ENCODE peak calls at places on chromosomes 16 and 17, in six cellular contexts. I is fibroblast of lung, S is brain microvascular endothelial cell, N is osteoblast, F is astrocyte, B is pancreas. R is an unnamed sample.

GRCh38 chr16:28596840-28597691 is at the start of gene SULT1A2:
- DNase-seq in I (peak), F (peak), B (peak), S (no peak), N (peak), R (peak)

GRCh38 chr17:37661372-37662014 is 18.2 kb upstream of the DDX52 start:
- DNase-seq in B (no peak), S (no peak), N (no peak), F (no peak), I (no peak), R (no peak)

GRCh38 chr17:75734674-75735294 is 13.5 kb downstream of the ITGB4 start:
- DNase-seq in B (no peak), F (no peak), S (no peak), I (no peak), N (no peak), R (no peak)

GRCh38 chr17:80477647-80478478 is 1.5 kb upstream of the NPTX1 start:
- DNase-seq in S (peak), F (no peak), I (peak), N (peak), B (no peak), R (peak)

GRCh38 chr17:81935709-81936084 is 1.4 kb downstream of the PYCR1 start:
- DNase-seq in F (no peak), B (no peak), S (no peak), I (no peak), N (no peak), R (no peak)

GRCh38 chr17:10292057-10292931 is 80.5 kb downstream of the MYH13 start:
- DNase-seq in B (peak), I (peak), F (no peak), N (no peak), S (no peak), R (peak)

GRCh38 chr17:61724777-61725176 is 133.8 kb upstream of the NACA2 start:
- DNase-seq in B (no peak), F (no peak), I (no peak), N (no peak), S (no peak), R (no peak)

GRCh38 chr16:55563797-55564196 is 2.7 kb upstream of the CAPNS2 start:
- DNase-seq in N (no peak), S (no peak), B (no peak), I (no peak), F (peak), R (no peak)

GRCh38 chr16:85017151-85017550 is 5.8 kb upstream of the ZDHHC7 start:
- DNase-seq in I (peak), S (peak), F (peak), N (peak), B (no peak), R (no peak)

GRCh38 chr17:81166033-81166472 is at the start of gene AATK:
- DNase-seq in S (no peak), B (no peak), N (no peak), F (no peak), I (no peak), R (no peak)

GRCh38 chr17:66963521-66964082 is 905 bp upstream of the CACNG4 start:
- DNase-seq in S (no peak), I (no peak), F (no peak), B (no peak), N (peak), R (peak)

GRCh38 chr17:47934856-47935255 is 6.5 kb upstream of the PNPO start:
- DNase-seq in B (no peak), N (peak), F (peak), I (peak), S (no peak), R (no peak)

GRCh38 chr16:68921654-68922053 is 78.3 kb downstream of the TANGO6 start:
- DNase-seq in F (peak), I (peak), N (peak), S (no peak), B (peak), R (no peak)

GRCh38 chr16:27315333-27316037 is 1.7 kb downstream of the IL4R start:
- DNase-seq in F (peak), I (peak), B (peak), N (peak), S (peak), R (peak)

GRCh38 chr17:75853410-75853809 is 1.7 kb downstream of the WBP2 start:
- DNase-seq in S (peak), I (peak), B (no peak), F (peak), N (peak), R (peak)

GRCh38 chr17:57940653-57941329 is 14.4 kb downstream of the CUEDC1 start:
- DNase-seq in I (no peak), F (no peak), B (peak), N (peak), S (no peak), R (no peak)

GRCh38 chr17:74430706-74431567 is 951 bp upstream of the GPRC5C start:
- DNase-seq in F (peak), S (peak), N (peak), B (peak), I (peak), R (peak)

GRCh38 chr16:57883953-57884654 is 81.8 kb upstream of the KIFC3 start:
- DNase-seq in B (no peak), N (no peak), S (no peak), I (no peak), F (no peak), R (peak)

GRCh38 chr17:74862919-74863318 is 3.2 kb upstream of the GRIN2C start:
- DNase-seq in I (no peak), F (no peak), B (no peak), S (no peak), N (no peak), R (no peak)

GRCh38 chr17:37261286-37261685 is 114.5 kb upstream of the C17orf78 start:
- DNase-seq in B (no peak), F (peak), I (peak), N (peak), S (peak), R (no peak)

GRCh38 chr17:64507418-64507766 is 615 bp downstream of the CEP95 start:
- DNase-seq in I (peak), S (peak), F (peak), B (peak), N (peak), R (no peak)

GRCh38 chr17:8857919-8858318 is 9.6 kb downstream of the PIK3R6 start:
- DNase-seq in S (peak), I (peak), B (no peak), N (no peak), F (peak), R (peak)

GRCh38 chr17:2828396-2829038 is 32.3 kb downstream of the RAP1GAP2 start:
- DNase-seq in B (peak), N (peak), F (no peak), I (peak), S (peak), R (peak)

GRCh38 chr16:74752258-74752657 is 22.4 kb downstream of the FA2H start:
- DNase-seq in F (no peak), N (no peak), S (no peak), I (no peak), B (no peak), R (no peak)

GRCh38 chr17:77535892-77536291 is 395.1 kb downstream of the SEC14L1 start:
- DNase-seq in I (no peak), B (no peak), S (no peak), F (no peak), N (no peak), R (peak)

GRCh38 chr17:9971991-9972390 is 66.9 kb upstream of the RCVRN start:
- DNase-seq in F (no peak), S (no peak), B (no peak), N (no peak), I (peak), R (peak)

GRCh38 chr17:63555475-63556156 is 5.3 kb downstream of the DCAF7 start:
- DNase-seq in I (no peak), N (peak), B (no peak), F (no peak), S (no peak), R (peak)

GRCh38 chr17:50311483-50311882 is 34.4 kb upstream of the XYLT2 start:
- DNase-seq in N (no peak), I (no peak), F (no peak), B (no peak), S (no peak), R (peak)

GRCh38 chr17:19533718-19534561 is at the start of gene SLC47A1:
- DNase-seq in N (peak), S (no peak), F (no peak), I (peak), B (no peak), R (peak)

GRCh38 chr16:87864331-87864989 is 4.8 kb downstream of the SLC7A5 start:
- DNase-seq in I (peak), N (no peak), B (no peak), S (no peak), F (peak), R (no peak)

GRCh38 chr17:21537302-21537701 is 155.0 kb upstream of the KCNJ18 start:
- DNase-seq in F (no peak), N (no peak), B (no peak), I (no peak), S (no peak), R (no peak)

DNA sequence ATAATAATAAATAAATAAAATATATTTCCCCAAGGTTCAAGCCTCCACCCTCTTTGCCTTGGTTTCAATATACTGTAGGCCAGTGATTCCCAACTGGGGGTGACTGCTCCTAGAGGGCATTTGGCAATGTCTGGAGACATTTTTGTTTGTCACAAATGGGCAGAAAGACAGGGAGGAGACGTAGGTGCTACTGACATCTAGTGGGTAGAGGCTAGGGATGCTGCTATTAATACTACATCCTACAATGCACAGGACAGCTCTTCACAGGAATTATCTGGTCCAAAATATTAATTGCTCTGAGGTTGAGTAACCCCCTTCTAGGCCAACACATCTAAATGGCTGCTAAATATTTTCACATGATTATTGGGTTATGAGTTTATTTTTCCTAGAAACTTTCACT is 12.8 kb upstream of the PRR14 start:
- DNase-seq in F (no peak), N (no peak), I (peak), S (peak), B (no peak), R (peak)
- H3K27ac ChIP-seq in F (no peak), N (no peak), I (no peak), S (no peak), B (no peak), R (no peak)

DNA sequence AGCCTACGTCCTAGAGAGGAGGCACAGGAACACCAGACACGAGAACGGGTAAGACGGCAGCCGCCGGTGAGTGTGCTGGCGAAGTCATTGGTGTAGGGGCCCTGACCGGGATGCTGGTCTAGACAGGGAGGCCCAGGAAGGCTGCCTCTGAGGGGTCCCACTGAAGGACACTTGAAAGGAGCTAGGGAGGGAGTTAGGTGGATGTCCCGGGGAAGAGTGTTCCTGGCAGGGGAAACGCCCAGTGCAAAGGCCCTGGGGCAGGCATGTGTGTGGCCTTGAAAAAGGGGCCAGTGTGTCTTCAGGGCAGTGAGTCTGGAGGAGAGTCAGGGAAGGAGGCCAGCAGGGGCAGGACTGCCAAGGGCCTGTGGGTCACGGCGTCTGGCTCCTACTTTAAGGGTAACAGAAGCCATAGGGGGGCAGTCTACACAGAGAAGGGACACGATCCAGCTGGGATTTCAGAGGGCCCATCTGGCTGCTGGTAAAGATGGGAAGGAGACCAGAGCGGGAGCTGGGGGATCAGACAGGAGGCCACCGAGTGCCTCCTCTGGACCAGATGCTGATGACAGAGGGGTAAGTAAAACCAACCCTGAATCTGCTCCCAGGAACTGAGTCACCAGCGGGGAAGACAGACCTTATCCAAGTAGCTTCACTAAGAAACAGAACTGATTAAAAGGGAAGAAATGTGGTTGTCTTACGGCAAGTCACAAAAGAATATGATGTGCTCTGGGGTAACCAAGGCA is 115.9 kb downstream of the LITAF start:
- DNase-seq in N (peak), B (no peak), I (peak), S (peak), F (no peak), R (no peak)
- H3K27ac ChIP-seq in N (no peak), B (no peak), I (no peak), S (no peak), F (no peak), R (no peak)

DNA sequence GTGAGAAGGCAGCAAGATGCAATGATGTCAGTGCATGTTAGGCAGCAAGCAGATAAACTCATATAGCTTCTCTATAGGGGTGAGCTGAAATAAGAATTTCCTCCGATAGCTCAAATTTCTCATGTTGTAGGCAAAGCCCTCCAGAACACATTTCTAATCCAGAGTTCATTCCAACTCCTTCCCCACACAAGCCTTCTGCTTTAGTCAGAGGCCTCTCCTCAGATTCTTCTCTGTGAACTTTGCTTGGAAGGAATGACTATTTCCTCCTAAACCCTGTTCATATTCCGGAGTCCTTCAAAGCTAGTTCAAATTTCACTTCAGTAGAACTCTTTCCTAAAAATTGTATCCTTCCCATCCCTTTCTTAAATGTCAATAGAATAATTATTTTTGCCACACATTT is 144.8 kb downstream of the KCNJ2 start:
- DNase-seq in I (peak), N (no peak), S (no peak), F (peak), B (no peak), R (no peak)
- H3K27ac ChIP-seq in I (peak), N (peak), S (peak), F (peak), B (no peak), R (no peak)

DNA sequence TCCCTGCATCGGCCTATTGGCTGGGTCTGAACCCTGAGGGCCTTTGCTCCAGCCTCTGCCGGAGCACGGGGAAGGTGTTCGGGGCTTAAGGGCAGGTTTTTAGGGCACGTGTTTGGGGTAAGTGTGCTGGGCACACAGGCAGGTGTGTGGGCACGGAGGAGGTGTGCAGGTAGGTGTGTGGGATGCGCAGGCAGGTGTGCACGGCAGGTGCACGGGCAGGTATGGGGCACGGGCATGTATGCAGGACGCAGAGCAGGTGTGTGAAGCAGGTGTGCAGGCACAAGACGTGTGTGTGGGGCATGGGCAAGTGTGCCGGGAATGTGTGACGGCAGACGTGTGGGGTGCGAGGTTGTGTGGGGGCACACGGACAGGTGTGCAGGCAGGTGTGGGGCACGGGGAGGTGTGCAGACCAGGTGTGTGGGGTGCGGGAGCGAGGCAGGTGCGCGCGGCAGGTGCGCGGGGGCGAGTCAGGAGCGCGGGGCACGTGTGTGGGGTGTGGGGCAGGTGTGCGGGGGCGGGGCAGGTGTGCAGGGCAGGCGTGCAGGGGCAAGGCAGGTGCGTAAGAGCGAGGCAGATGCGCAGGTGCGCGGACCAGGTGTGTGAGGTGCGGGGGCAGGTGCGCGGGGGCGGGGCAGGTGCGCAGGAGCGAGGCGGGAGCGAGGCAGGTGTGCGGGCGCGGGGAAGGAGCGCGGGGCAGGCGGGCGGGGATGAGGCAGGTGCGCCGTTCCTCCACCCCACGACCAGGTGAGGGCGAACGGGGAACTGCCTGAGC is 28.6 kb upstream of the METRNL start:
- DNase-seq in I (no peak), F (no peak), N (peak), S (no peak), B (peak), R (peak)
- H3K27ac ChIP-seq in I (peak), F (peak), N (peak), S (peak), B (peak), R (no peak)